ENCODE peak calls at places on chromosomes 7 and 10, in four cellular contexts. X is body of pancreas, K is GM18507, W is osteocyte. E is an unnamed sample.

GRCh38 chr7:159142730-159143129 is 1.9 kb downstream of the VIPR2 start:
- DNase-seq in W (peak; percentile 54), K (no peak), X (no peak), E (no peak)

GRCh38 chr10:6464862-6465430 is 115.1 kb downstream of the PRKCQ start:
- DNase-seq in X (no peak), K (no peak), W (no peak), E (no peak)

GRCh38 chr7:22061781-22062180 is 116.1 kb upstream of the CDCA7L start:
- DNase-seq in X (no peak), K (no peak), W (no peak), E (no peak)

GRCh38 chr7:81882086-81882485 is 112.2 kb upstream of the HGF start:
- DNase-seq in W (no peak), X (no peak), K (no peak), E (peak; percentile 51)

GRCh38 chr7:99648843-99649242 is 31.0 kb downstream of the CYP3A5 start:
- DNase-seq in K (no peak), X (no peak), W (no peak), E (no peak)

GRCh38 chr7:155842496-155843265 is 30.4 kb upstream of the SHH start:
- DNase-seq in W (no peak), K (no peak), X (no peak), E (no peak)

GRCh38 chr7:5421626-5422323 is 1.9 kb downstream of the TNRC18 start:
- DNase-seq in X (peak; percentile 73), K (no peak), W (no peak), E (peak; percentile 66)

GRCh38 chr10:96376483-96376882 is 17.7 kb upstream of the OPALIN start:
- DNase-seq in X (no peak), W (no peak), K (peak; percentile 36), E (no peak)

GRCh38 chr7:81753392-81753791 is 16.5 kb downstream of the HGF start:
- DNase-seq in K (no peak), W (no peak), X (no peak), E (no peak)

GRCh38 chr10:122083478-122084025 is 94.6 kb downstream of the TACC2 start:
- DNase-seq in K (no peak), W (no peak), X (no peak), E (no peak)

E was measured in dermis microvascular lymphatic vessel endothelial cell.